ENCODE peak calls at places on chromosomes 3 and 15, in eight cellular contexts. I, V, Z, N, J, K, X and R are unnamed samples.

GRCh38 chr3:63863150-63864007 is at the start of the genes ATXN7 and THOC7:
- DNase-seq in I (peak), V (peak), Z (peak), N (peak), J (peak), K (no peak), X (peak), R (peak)

GRCh38 chr3:101077361-101078011 is 84.3 kb upstream of the ABI3BP start:
- DNase-seq in I (no peak), V (no peak), Z (no peak), N (no peak), J (no peak), K (peak), X (no peak), R (no peak)

GRCh38 chr3:45367451-45367850 is 20.9 kb upstream of the LARS2 start:
- DNase-seq in I (no peak), V (peak), Z (no peak), N (no peak), J (no peak), K (peak), X (no peak), R (no peak)

GRCh38 chr3:71690222-71690821 is 34.9 kb downstream of the EIF4E3 start:
- DNase-seq in I (no peak), V (no peak), Z (no peak), N (no peak), J (no peak), K (peak), X (peak), R (no peak)

GRCh38 chr15:89428246-89428645 is 68.1 kb downstream of the RHCG start:
- DNase-seq in I (no peak), V (no peak), Z (no peak), N (no peak), J (no peak), K (no peak), X (no peak), R (no peak)

GRCh38 chr15:25406846-25407245 is 32.0 kb downstream of the UBE3A start:
- DNase-seq in I (no peak), V (no peak), Z (no peak), N (no peak), J (no peak), K (no peak), X (no peak), R (no peak)

GRCh38 chr3:133426721-133427120 is 26.9 kb downstream of the BFSP2 start:
- DNase-seq in I (no peak), V (peak), Z (no peak), N (no peak), J (no peak), K (peak), X (no peak), R (no peak)

GRCh38 chr3:187613557-187613956 is 56.6 kb downstream of the SST start:
- DNase-seq in I (no peak), V (no peak), Z (no peak), N (no peak), J (no peak), K (no peak), X (no peak), R (no peak)

GRCh38 chr3:43155464-43156121 is 49.7 kb upstream of the POMGNT2 start:
- DNase-seq in I (no peak), V (peak), Z (no peak), N (no peak), J (no peak), K (peak), X (peak), R (no peak)

GRCh38 chr3:188106006-188106405 is 48.0 kb upstream of the LPP start:
- DNase-seq in I (no peak), V (no peak), Z (no peak), N (no peak), J (no peak), K (no peak), X (no peak), R (no peak)

GRCh38 chr15:77753238-77753873 is 120.6 kb upstream of the LINGO1 start:
- DNase-seq in I (peak), V (no peak), Z (no peak), N (no peak), J (no peak), K (peak), X (peak), R (no peak)

GRCh38 chr15:94230436-94230885 is 900 bp upstream of the MCTP2 start:
- DNase-seq in I (no peak), V (no peak), Z (no peak), N (no peak), J (no peak), K (no peak), X (no peak), R (no peak)

GRCh38 chr3:26369133-26369532 is 253.4 kb upstream of the LRRC3B start:
- DNase-seq in I (no peak), V (no peak), Z (no peak), N (no peak), J (no peak), K (peak), X (no peak), R (no peak)

GRCh38 chr3:163261056-163261455 is 1764.4 kb downstream of the OTOL1 start:
- DNase-seq in I (no peak), V (no peak), Z (no peak), N (no peak), J (no peak), K (no peak), X (no peak), R (no peak)

GRCh38 chr15:78992416-78993256 is 47.8 kb upstream of the CTSH start:
- DNase-seq in I (no peak), V (no peak), Z (no peak), N (no peak), J (no peak), K (no peak), X (no peak), R (no peak)

GRCh38 chr15:67050062-67050461 is 15.3 kb upstream of the SMAD3 start:
- DNase-seq in I (no peak), V (no peak), Z (no peak), N (no peak), J (no peak), K (no peak), X (no peak), R (no peak)

GRCh38 chr3:160870327-160870726 is 114.3 kb downstream of the PPM1L start:
- DNase-seq in I (peak), V (no peak), Z (no peak), N (no peak), J (no peak), K (no peak), X (no peak), R (no peak)

GRCh38 chr3:139284221-139284620 is 59.6 kb upstream of the MRPS22 start:
- DNase-seq in I (no peak), V (no peak), Z (no peak), N (no peak), J (no peak), K (no peak), X (no peak), R (no peak)

GRCh38 chr3:21551019-21551418 is 200.0 kb downstream of the ZNF385D start:
- DNase-seq in I (no peak), V (no peak), Z (no peak), N (no peak), J (no peak), K (peak), X (no peak), R (no peak)

GRCh38 chr3:59289836-59290235 is 240.0 kb upstream of the CFAP20DC start:
- DNase-seq in I (no peak), V (no peak), Z (no peak), N (no peak), J (no peak), K (no peak), X (no peak), R (no peak)

GRCh38 chr3:25171118-25171912 is 256.7 kb upstream of the RARB start:
- DNase-seq in I (peak), V (no peak), Z (no peak), N (no peak), J (no peak), K (no peak), X (no peak), R (no peak)

GRCh38 chr15:28915041-28915810 is 29.5 kb downstream of the APBA2 start:
- DNase-seq in I (no peak), V (no peak), Z (no peak), N (no peak), J (no peak), K (no peak), X (no peak), R (no peak)

GRCh38 chr3:27253831-27254230 is 115.4 kb downstream of the NEK10 start:
- DNase-seq in I (peak), V (no peak), Z (no peak), N (no peak), J (no peak), K (peak), X (peak), R (no peak)

GRCh38 chr3:167723872-167724271 is 10.8 kb downstream of the PDCD10 start:
- DNase-seq in I (no peak), V (no peak), Z (no peak), N (no peak), J (no peak), K (no peak), X (no peak), R (no peak)

GRCh38 chr3:169432692-169433432 is 230.7 kb downstream of the MECOM start:
- DNase-seq in I (no peak), V (no peak), Z (no peak), N (no peak), J (no peak), K (no peak), X (no peak), R (no peak)

GRCh38 chr3:2514031-2514430 is 415.4 kb downstream of the CNTN4 start:
- DNase-seq in I (no peak), V (no peak), Z (no peak), N (no peak), J (no peak), K (no peak), X (no peak), R (no peak)

GRCh38 chr3:165884518-165884917 is 47.3 kb upstream of the BCHE start:
- DNase-seq in I (no peak), V (no peak), Z (no peak), N (no peak), J (no peak), K (peak), X (no peak), R (no peak)

GRCh38 chr3:49568965-49569364 is 14.7 kb downstream of the BSN start:
- DNase-seq in I (no peak), V (no peak), Z (no peak), N (no peak), J (no peak), K (no peak), X (no peak), R (no peak)

GRCh38 chr15:39216816-39217215 is 364.1 kb upstream of the THBS1 start:
- DNase-seq in I (no peak), V (no peak), Z (no peak), N (no peak), J (no peak), K (no peak), X (no peak), R (no peak)

GRCh38 chr15:82168296-82168695 is 94.2 kb downstream of the EFL1 start:
- DNase-seq in I (no peak), V (no peak), Z (no peak), N (no peak), J (no peak), K (no peak), X (no peak), R (no peak)

GRCh38 chr3:52062499-52062898 is 6.1 kb upstream of the DUSP7 start:
- DNase-seq in I (no peak), V (peak), Z (no peak), N (no peak), J (no peak), K (peak), X (no peak), R (no peak)

GRCh38 chr15:69885182-69886041 is 212.3 kb downstream of the TLE3 start:
- DNase-seq in I (no peak), V (no peak), Z (no peak), N (no peak), J (no peak), K (no peak), X (peak), R (no peak)

GRCh38 chr3:134772591-134772990 is 22.5 kb upstream of the EPHB1 start:
- DNase-seq in I (no peak), V (no peak), Z (no peak), N (no peak), J (no peak), K (no peak), X (no peak), R (no peak)

GRCh38 chr15:89645680-89646079 is 9.6 kb downstream of the KIF7 start:
- DNase-seq in I (no peak), V (no peak), Z (no peak), N (no peak), J (no peak), K (no peak), X (no peak), R (no peak)

GRCh38 chr3:87349833-87350232 is 73.4 kb upstream of the POU1F1 start:
- DNase-seq in I (no peak), V (no peak), Z (no peak), N (no peak), J (no peak), K (no peak), X (no peak), R (no peak)

GRCh38 chr3:168024537-168024941 is 71.2 kb downstream of the GOLIM4 start:
- DNase-seq in I (peak), V (peak), Z (no peak), N (no peak), J (no peak), K (peak), X (no peak), R (no peak)